ENCODE peak calls at places on chromosomes 13 and 19, in ten cellular contexts. One of them, this sample, is unnamed.

GRCh38 chr13:51524312-51524711 is 60.0 kb upstream of the WDFY2 start:
- DNase-seq in NK-92 treated with Interleukin-12 subunit alpha and Interleukin-12 subunit beta, amount 100 ng/mL, for 24 hours: no peak
- DNase-seq in heart left ventricle: no peak
- DNase-seq in HS-5: no peak
- DNase-seq in dermis microvascular lymphatic vessel endothelial cell: no peak
- DNase-seq in choroid plexus epithelial cell: no peak
- DNase-seq in NCI-H2081: no peak
- DNase-seq in BE2C: no peak
- DNase-seq in M059J: peak
- DNase-seq in foreskin fibroblast: no peak
- DNase-seq in this sample: no peak

GRCh38 chr13:28705734-28706133 is 13.0 kb downstream of the SLC46A3 start:
- DNase-seq in NK-92 treated with Interleukin-12 subunit alpha and Interleukin-12 subunit beta, amount 100 ng/mL, for 24 hours: no peak
- DNase-seq in heart left ventricle: no peak
- DNase-seq in HS-5: no peak
- DNase-seq in dermis microvascular lymphatic vessel endothelial cell: no peak
- DNase-seq in choroid plexus epithelial cell: peak
- DNase-seq in NCI-H2081: no peak
- DNase-seq in BE2C: no peak
- DNase-seq in M059J: no peak
- DNase-seq in foreskin fibroblast: peak
- DNase-seq in this sample: no peak

GRCh38 chr19:45782162-45782623 is at the start of gene DMPK:
- DNase-seq in NK-92 treated with Interleukin-12 subunit alpha and Interleukin-12 subunit beta, amount 100 ng/mL, for 24 hours: no peak
- DNase-seq in heart left ventricle: peak
- DNase-seq in HS-5: no peak
- DNase-seq in dermis microvascular lymphatic vessel endothelial cell: no peak
- DNase-seq in choroid plexus epithelial cell: no peak
- DNase-seq in NCI-H2081: no peak
- DNase-seq in BE2C: no peak
- DNase-seq in M059J: peak
- DNase-seq in foreskin fibroblast: no peak
- DNase-seq in this sample: no peak

GRCh38 chr13:114194853-114195252 is 15.8 kb downstream of the CFAP97D2 start:
- DNase-seq in NK-92 treated with Interleukin-12 subunit alpha and Interleukin-12 subunit beta, amount 100 ng/mL, for 24 hours: no peak
- DNase-seq in heart left ventricle: no peak
- DNase-seq in HS-5: no peak
- DNase-seq in dermis microvascular lymphatic vessel endothelial cell: no peak
- DNase-seq in choroid plexus epithelial cell: no peak
- DNase-seq in NCI-H2081: no peak
- DNase-seq in BE2C: no peak
- DNase-seq in M059J: no peak
- DNase-seq in foreskin fibroblast: no peak
- DNase-seq in this sample: no peak

GRCh38 chr19:339262-339887 is 5.2 kb downstream of the MIER2 start:
- DNase-seq in NK-92 treated with Interleukin-12 subunit alpha and Interleukin-12 subunit beta, amount 100 ng/mL, for 24 hours: no peak
- DNase-seq in heart left ventricle: no peak
- DNase-seq in HS-5: no peak
- DNase-seq in dermis microvascular lymphatic vessel endothelial cell: no peak
- DNase-seq in choroid plexus epithelial cell: peak
- DNase-seq in NCI-H2081: no peak
- DNase-seq in BE2C: no peak
- DNase-seq in M059J: peak
- DNase-seq in foreskin fibroblast: peak
- DNase-seq in this sample: no peak

GRCh38 chr19:13574933-13575332 is 68.7 kb upstream of the CACNA1A start:
- DNase-seq in NK-92 treated with Interleukin-12 subunit alpha and Interleukin-12 subunit beta, amount 100 ng/mL, for 24 hours: no peak
- DNase-seq in heart left ventricle: no peak
- DNase-seq in HS-5: no peak
- DNase-seq in dermis microvascular lymphatic vessel endothelial cell: no peak
- DNase-seq in choroid plexus epithelial cell: no peak
- DNase-seq in NCI-H2081: no peak
- DNase-seq in BE2C: peak
- DNase-seq in M059J: peak
- DNase-seq in foreskin fibroblast: no peak
- DNase-seq in this sample: no peak

GRCh38 chr19:47324502-47324901 is 7.5 kb upstream of the C5AR2 start:
- DNase-seq in NK-92 treated with Interleukin-12 subunit alpha and Interleukin-12 subunit beta, amount 100 ng/mL, for 24 hours: no peak
- DNase-seq in heart left ventricle: no peak
- DNase-seq in HS-5: no peak
- DNase-seq in dermis microvascular lymphatic vessel endothelial cell: no peak
- DNase-seq in choroid plexus epithelial cell: no peak
- DNase-seq in NCI-H2081: no peak
- DNase-seq in BE2C: no peak
- DNase-seq in M059J: no peak
- DNase-seq in foreskin fibroblast: no peak
- DNase-seq in this sample: no peak

GRCh38 chr19:10884273-10884672 is 12.9 kb downstream of the CARM1 start:
- DNase-seq in NK-92 treated with Interleukin-12 subunit alpha and Interleukin-12 subunit beta, amount 100 ng/mL, for 24 hours: no peak
- DNase-seq in heart left ventricle: no peak
- DNase-seq in HS-5: peak
- DNase-seq in dermis microvascular lymphatic vessel endothelial cell: no peak
- DNase-seq in choroid plexus epithelial cell: peak
- DNase-seq in NCI-H2081: no peak
- DNase-seq in BE2C: no peak
- DNase-seq in M059J: peak
- DNase-seq in foreskin fibroblast: peak
- DNase-seq in this sample: no peak

GRCh38 chr13:51636349-51636890 is 52.2 kb downstream of the WDFY2 start:
- DNase-seq in NK-92 treated with Interleukin-12 subunit alpha and Interleukin-12 subunit beta, amount 100 ng/mL, for 24 hours: no peak
- DNase-seq in heart left ventricle: no peak
- DNase-seq in HS-5: no peak
- DNase-seq in dermis microvascular lymphatic vessel endothelial cell: no peak
- DNase-seq in choroid plexus epithelial cell: peak
- DNase-seq in NCI-H2081: no peak
- DNase-seq in BE2C: no peak
- DNase-seq in M059J: no peak
- DNase-seq in foreskin fibroblast: no peak
- DNase-seq in this sample: peak

GRCh38 chr19:8515317-8515716 is 1.4 kb upstream of the ZNF414 start:
- DNase-seq in NK-92 treated with Interleukin-12 subunit alpha and Interleukin-12 subunit beta, amount 100 ng/mL, for 24 hours: peak
- DNase-seq in heart left ventricle: peak
- DNase-seq in HS-5: no peak
- DNase-seq in dermis microvascular lymphatic vessel endothelial cell: no peak
- DNase-seq in choroid plexus epithelial cell: peak
- DNase-seq in NCI-H2081: no peak
- DNase-seq in BE2C: no peak
- DNase-seq in M059J: no peak
- DNase-seq in foreskin fibroblast: no peak
- DNase-seq in this sample: no peak

GRCh38 chr13:67736646-67737420 is 506.7 kb upstream of the PCDH9 start:
- DNase-seq in NK-92 treated with Interleukin-12 subunit alpha and Interleukin-12 subunit beta, amount 100 ng/mL, for 24 hours: no peak
- DNase-seq in heart left ventricle: no peak
- DNase-seq in HS-5: peak
- DNase-seq in dermis microvascular lymphatic vessel endothelial cell: no peak
- DNase-seq in choroid plexus epithelial cell: peak
- DNase-seq in NCI-H2081: peak
- DNase-seq in BE2C: peak
- DNase-seq in M059J: no peak
- DNase-seq in foreskin fibroblast: peak
- DNase-seq in this sample: peak

GRCh38 chr19:7516281-7516862 is 469 bp downstream of the ZNF358 start:
- DNase-seq in NK-92 treated with Interleukin-12 subunit alpha and Interleukin-12 subunit beta, amount 100 ng/mL, for 24 hours: no peak
- DNase-seq in heart left ventricle: no peak
- DNase-seq in HS-5: no peak
- DNase-seq in dermis microvascular lymphatic vessel endothelial cell: no peak
- DNase-seq in choroid plexus epithelial cell: no peak
- DNase-seq in NCI-H2081: no peak
- DNase-seq in BE2C: no peak
- DNase-seq in M059J: no peak
- DNase-seq in foreskin fibroblast: no peak
- DNase-seq in this sample: no peak

GRCh38 chr13:74825170-74825948 is 656.6 kb downstream of the TBC1D4 start:
- DNase-seq in NK-92 treated with Interleukin-12 subunit alpha and Interleukin-12 subunit beta, amount 100 ng/mL, for 24 hours: no peak
- DNase-seq in heart left ventricle: no peak
- DNase-seq in HS-5: peak
- DNase-seq in dermis microvascular lymphatic vessel endothelial cell: peak
- DNase-seq in choroid plexus epithelial cell: peak
- DNase-seq in NCI-H2081: no peak
- DNase-seq in BE2C: no peak
- DNase-seq in M059J: peak
- DNase-seq in foreskin fibroblast: peak
- DNase-seq in this sample: no peak

GRCh38 chr13:97411894-97412460 is 22.0 kb upstream of the RAP2A start:
- DNase-seq in NK-92 treated with Interleukin-12 subunit alpha and Interleukin-12 subunit beta, amount 100 ng/mL, for 24 hours: no peak
- DNase-seq in heart left ventricle: no peak
- DNase-seq in HS-5: no peak
- DNase-seq in dermis microvascular lymphatic vessel endothelial cell: no peak
- DNase-seq in choroid plexus epithelial cell: no peak
- DNase-seq in NCI-H2081: no peak
- DNase-seq in BE2C: no peak
- DNase-seq in M059J: no peak
- DNase-seq in foreskin fibroblast: no peak
- DNase-seq in this sample: no peak

GRCh38 chr13:60080871-60081270 is 82.9 kb downstream of the DIAPH3 start:
- DNase-seq in NK-92 treated with Interleukin-12 subunit alpha and Interleukin-12 subunit beta, amount 100 ng/mL, for 24 hours: no peak
- DNase-seq in heart left ventricle: no peak
- DNase-seq in HS-5: no peak
- DNase-seq in dermis microvascular lymphatic vessel endothelial cell: no peak
- DNase-seq in choroid plexus epithelial cell: no peak
- DNase-seq in NCI-H2081: no peak
- DNase-seq in BE2C: no peak
- DNase-seq in M059J: no peak
- DNase-seq in foreskin fibroblast: peak
- DNase-seq in this sample: no peak

GRCh38 chr19:55535173-55535572 is 1.8 kb downstream of the SBK2 start:
- DNase-seq in NK-92 treated with Interleukin-12 subunit alpha and Interleukin-12 subunit beta, amount 100 ng/mL, for 24 hours: no peak
- DNase-seq in heart left ventricle: no peak
- DNase-seq in HS-5: no peak
- DNase-seq in dermis microvascular lymphatic vessel endothelial cell: no peak
- DNase-seq in choroid plexus epithelial cell: no peak
- DNase-seq in NCI-H2081: no peak
- DNase-seq in BE2C: no peak
- DNase-seq in M059J: no peak
- DNase-seq in foreskin fibroblast: no peak
- DNase-seq in this sample: no peak

GRCh38 chr13:23778007-23778687 is 111.1 kb downstream of the MIPEP start:
- DNase-seq in NK-92 treated with Interleukin-12 subunit alpha and Interleukin-12 subunit beta, amount 100 ng/mL, for 24 hours: no peak
- DNase-seq in heart left ventricle: no peak
- DNase-seq in HS-5: no peak
- DNase-seq in dermis microvascular lymphatic vessel endothelial cell: no peak
- DNase-seq in choroid plexus epithelial cell: peak
- DNase-seq in NCI-H2081: no peak
- DNase-seq in BE2C: no peak
- DNase-seq in M059J: no peak
- DNase-seq in foreskin fibroblast: no peak
- DNase-seq in this sample: no peak

GRCh38 chr13:113724780-113725315 is 34.2 kb upstream of the TMEM255B start:
- DNase-seq in NK-92 treated with Interleukin-12 subunit alpha and Interleukin-12 subunit beta, amount 100 ng/mL, for 24 hours: no peak
- DNase-seq in heart left ventricle: peak
- DNase-seq in HS-5: no peak
- DNase-seq in dermis microvascular lymphatic vessel endothelial cell: peak
- DNase-seq in choroid plexus epithelial cell: peak
- DNase-seq in NCI-H2081: peak
- DNase-seq in BE2C: peak
- DNase-seq in M059J: peak
- DNase-seq in foreskin fibroblast: peak
- DNase-seq in this sample: peak

GRCh38 chr19:11145147-11145924 is 10.2 kb downstream of the SPC24 start:
- DNase-seq in NK-92 treated with Interleukin-12 subunit alpha and Interleukin-12 subunit beta, amount 100 ng/mL, for 24 hours: no peak
- DNase-seq in heart left ventricle: no peak
- DNase-seq in HS-5: no peak
- DNase-seq in dermis microvascular lymphatic vessel endothelial cell: no peak
- DNase-seq in choroid plexus epithelial cell: no peak
- DNase-seq in NCI-H2081: no peak
- DNase-seq in BE2C: no peak
- DNase-seq in M059J: no peak
- DNase-seq in foreskin fibroblast: no peak
- DNase-seq in this sample: no peak

GRCh38 chr13:92346046-92346445 is 880.6 kb upstream of the GPC6 start:
- DNase-seq in NK-92 treated with Interleukin-12 subunit alpha and Interleukin-12 subunit beta, amount 100 ng/mL, for 24 hours: no peak
- DNase-seq in heart left ventricle: no peak
- DNase-seq in HS-5: no peak
- DNase-seq in dermis microvascular lymphatic vessel endothelial cell: peak
- DNase-seq in choroid plexus epithelial cell: no peak
- DNase-seq in NCI-H2081: no peak
- DNase-seq in BE2C: no peak
- DNase-seq in M059J: no peak
- DNase-seq in foreskin fibroblast: no peak
- DNase-seq in this sample: no peak

GRCh38 chr13:114102521-114103288 is 29.7 kb downstream of the RASA3 start:
- DNase-seq in NK-92 treated with Interleukin-12 subunit alpha and Interleukin-12 subunit beta, amount 100 ng/mL, for 24 hours: no peak
- DNase-seq in heart left ventricle: peak
- DNase-seq in HS-5: no peak
- DNase-seq in dermis microvascular lymphatic vessel endothelial cell: no peak
- DNase-seq in choroid plexus epithelial cell: no peak
- DNase-seq in NCI-H2081: no peak
- DNase-seq in BE2C: peak
- DNase-seq in M059J: no peak
- DNase-seq in foreskin fibroblast: no peak
- DNase-seq in this sample: no peak

GRCh38 chr13:75830842-75831241 is 194.7 kb downstream of the LMO7 start:
- DNase-seq in NK-92 treated with Interleukin-12 subunit alpha and Interleukin-12 subunit beta, amount 100 ng/mL, for 24 hours: no peak
- DNase-seq in heart left ventricle: no peak
- DNase-seq in HS-5: no peak
- DNase-seq in dermis microvascular lymphatic vessel endothelial cell: no peak
- DNase-seq in choroid plexus epithelial cell: peak
- DNase-seq in NCI-H2081: no peak
- DNase-seq in BE2C: no peak
- DNase-seq in M059J: peak
- DNase-seq in foreskin fibroblast: peak
- DNase-seq in this sample: no peak

GRCh38 chr13:49020940-49021548 is 45.3 kb downstream of the FNDC3A start:
- DNase-seq in NK-92 treated with Interleukin-12 subunit alpha and Interleukin-12 subunit beta, amount 100 ng/mL, for 24 hours: no peak
- DNase-seq in heart left ventricle: no peak
- DNase-seq in HS-5: no peak
- DNase-seq in dermis microvascular lymphatic vessel endothelial cell: no peak
- DNase-seq in choroid plexus epithelial cell: peak
- DNase-seq in NCI-H2081: no peak
- DNase-seq in BE2C: no peak
- DNase-seq in M059J: peak
- DNase-seq in foreskin fibroblast: no peak
- DNase-seq in this sample: no peak

GRCh38 chr13:99605417-99606321 is 104.4 kb downstream of the TM9SF2 start:
- DNase-seq in NK-92 treated with Interleukin-12 subunit alpha and Interleukin-12 subunit beta, amount 100 ng/mL, for 24 hours: no peak
- DNase-seq in heart left ventricle: no peak
- DNase-seq in HS-5: peak
- DNase-seq in dermis microvascular lymphatic vessel endothelial cell: peak
- DNase-seq in choroid plexus epithelial cell: no peak
- DNase-seq in NCI-H2081: peak
- DNase-seq in BE2C: peak
- DNase-seq in M059J: peak
- DNase-seq in foreskin fibroblast: no peak
- DNase-seq in this sample: peak

GRCh38 chr13:51148223-51148951 is 37.3 kb upstream of the C13orf42 start:
- DNase-seq in NK-92 treated with Interleukin-12 subunit alpha and Interleukin-12 subunit beta, amount 100 ng/mL, for 24 hours: no peak
- DNase-seq in heart left ventricle: no peak
- DNase-seq in HS-5: no peak
- DNase-seq in dermis microvascular lymphatic vessel endothelial cell: no peak
- DNase-seq in choroid plexus epithelial cell: no peak
- DNase-seq in NCI-H2081: peak
- DNase-seq in BE2C: no peak
- DNase-seq in M059J: no peak
- DNase-seq in foreskin fibroblast: no peak
- DNase-seq in this sample: no peak

GRCh38 chr13:94706854-94707399 is 5.4 kb downstream of the SOX21 start:
- DNase-seq in NK-92 treated with Interleukin-12 subunit alpha and Interleukin-12 subunit beta, amount 100 ng/mL, for 24 hours: no peak
- DNase-seq in heart left ventricle: no peak
- DNase-seq in HS-5: no peak
- DNase-seq in dermis microvascular lymphatic vessel endothelial cell: no peak
- DNase-seq in choroid plexus epithelial cell: no peak
- DNase-seq in NCI-H2081: peak
- DNase-seq in BE2C: no peak
- DNase-seq in M059J: no peak
- DNase-seq in foreskin fibroblast: no peak
- DNase-seq in this sample: peak

GRCh38 chr13:33519561-33520479 is 234.3 kb upstream of the STARD13 start:
- DNase-seq in NK-92 treated with Interleukin-12 subunit alpha and Interleukin-12 subunit beta, amount 100 ng/mL, for 24 hours: no peak
- DNase-seq in heart left ventricle: no peak
- DNase-seq in HS-5: no peak
- DNase-seq in dermis microvascular lymphatic vessel endothelial cell: no peak
- DNase-seq in choroid plexus epithelial cell: peak
- DNase-seq in NCI-H2081: no peak
- DNase-seq in BE2C: no peak
- DNase-seq in M059J: peak
- DNase-seq in foreskin fibroblast: peak
- DNase-seq in this sample: no peak

GRCh38 chr19:37763488-37763887 is 15.9 kb downstream of the ZNF573 start:
- DNase-seq in NK-92 treated with Interleukin-12 subunit alpha and Interleukin-12 subunit beta, amount 100 ng/mL, for 24 hours: no peak
- DNase-seq in heart left ventricle: no peak
- DNase-seq in HS-5: no peak
- DNase-seq in dermis microvascular lymphatic vessel endothelial cell: no peak
- DNase-seq in choroid plexus epithelial cell: peak
- DNase-seq in NCI-H2081: no peak
- DNase-seq in BE2C: no peak
- DNase-seq in M059J: peak
- DNase-seq in foreskin fibroblast: no peak
- DNase-seq in this sample: no peak

This sample was measured in SHP77.